ENCODE peak calls at places on chromosomes 16 and 17, in four cellular contexts. X is tibial artery, I is choroid plexus epithelial cell, E is kidney. R is an unnamed sample.

GRCh38 chr17:80175411-80175810 is 5.6 kb downstream of the CARD14 start:
- DNase-seq in X (no peak), I (no peak), E (peak), R (peak)

GRCh38 chr16:12522334-12522733 is 281.4 kb downstream of the CPPED1 start:
- DNase-seq in X (no peak), I (no peak), E (no peak), R (no peak)

GRCh38 chr16:19382084-19382801 is 35.4 kb upstream of the TMC5 start:
- DNase-seq in X (no peak), I (no peak), E (no peak), R (no peak)

GRCh38 chr16:2933701-2934100 is 22.0 kb downstream of the FLYWCH1 start:
- DNase-seq in X (no peak), I (no peak), E (no peak), R (no peak)

GRCh38 chr17:67128700-67129099 is 84.3 kb downstream of the CACNG1 start:
- DNase-seq in X (no peak), I (no peak), E (no peak), R (no peak)

GRCh38 chr17:50943575-50943933 is 77.4 kb upstream of the TOB1 start:
- DNase-seq in X (no peak), I (no peak), E (peak), R (no peak)

GRCh38 chr17:80835816-80836657 is 155.6 kb upstream of the CHMP6 start:
- DNase-seq in X (no peak), I (no peak), E (peak), R (no peak)

GRCh38 chr17:40168262-40168832 is 8.9 kb upstream of the RAPGEFL1 start:
- DNase-seq in X (no peak), I (peak), E (no peak), R (peak)

GRCh38 chr17:80986816-80987480 is 4.7 kb upstream of the CHMP6 start:
- DNase-seq in X (peak), I (no peak), E (no peak), R (no peak)

GRCh38 chr16:83967838-83968482 is at the start of gene NECAB2:
- DNase-seq in X (no peak), I (peak), E (peak), R (peak)

GRCh38 chr17:72250206-72250605 is 129.4 kb downstream of the SOX9 start:
- DNase-seq in X (no peak), I (no peak), E (no peak), R (no peak)

GRCh38 chr16:85173077-85173980 is 61.1 kb upstream of the CIBAR2 start:
- DNase-seq in X (no peak), I (peak), E (peak), R (peak)

GRCh38 chr17:28949185-28950016 is 1.9 kb downstream of the PHF12 start:
- DNase-seq in X (peak), I (peak), E (peak), R (peak)

GRCh38 chr16:81810894-81811538 is 31.9 kb downstream of the PLCG2 start:
- DNase-seq in X (no peak), I (no peak), E (no peak), R (no peak)

GRCh38 chr16:89695086-89695874 is 6.2 kb downstream of the SPATA2L start:
- DNase-seq in X (no peak), I (no peak), E (peak), R (no peak)

GRCh38 chr16:10990378-10990777 is 46.0 kb downstream of the CLEC16A start:
- DNase-seq in X (no peak), I (no peak), E (no peak), R (no peak)

GRCh38 chr16:14562691-14563491 is 67.2 kb downstream of the PARN start:
- DNase-seq in X (peak), I (no peak), E (no peak), R (peak)

GRCh38 chr16:76932541-76933211 is 258.3 kb upstream of the MON1B start:
- DNase-seq in X (no peak), I (peak), E (no peak), R (peak)

GRCh38 chr16:75267631-75268264 is 16.3 kb upstream of the BCAR1 start:
- DNase-seq in X (no peak), I (peak), E (peak), R (peak)

GRCh38 chr17:41537614-41537954 is 9.5 kb upstream of the KRT19 start:
- DNase-seq in X (no peak), I (no peak), E (no peak), R (no peak)

GRCh38 chr16:57349212-57350031 is 9.2 kb upstream of the CCL22 start:
- DNase-seq in X (no peak), I (no peak), E (no peak), R (no peak)

GRCh38 chr17:16287563-16288027 is 65.7 kb downstream of the CENPV start:
- DNase-seq in X (no peak), I (peak), E (no peak), R (peak)

GRCh38 chr17:41325611-41326010 is 10.1 kb upstream of the KRTAP17-1 start:
- DNase-seq in X (no peak), I (no peak), E (no peak), R (no peak)

GRCh38 chr16:50640919-50641817 is 39.9 kb downstream of the SNX20 start:
- DNase-seq in X (no peak), I (no peak), E (no peak), R (no peak)

GRCh38 chr17:16281351-16281750 is 64.3 kb downstream of the PIGL start:
- DNase-seq in X (no peak), I (peak), E (no peak), R (peak)

GRCh38 chr17:4789701-4789950 is 862 bp downstream of the GLTPD2 start:
- DNase-seq in X (no peak), I (no peak), E (no peak), R (no peak)

GRCh38 chr17:1766382-1767135 is 4.7 kb downstream of the SERPINF1 start:
- DNase-seq in X (peak), I (no peak), E (no peak), R (no peak)

GRCh38 chr16:70470927-70471341 is 16.5 kb downstream of the FCSK start:
- DNase-seq in X (no peak), I (peak), E (no peak), R (no peak)

GRCh38 chr16:1158456-1159324 is 5.8 kb downstream of the CACNA1H start:
- DNase-seq in X (peak), I (no peak), E (peak), R (peak)

GRCh38 chr17:17900615-17901520 is 64.1 kb upstream of the SREBF1 start:
- DNase-seq in X (peak), I (peak), E (peak), R (peak)

GRCh38 chr17:36592316-36592710 is 634 bp downstream of the DHRS11 start:
- DNase-seq in X (no peak), I (peak), E (peak), R (no peak)

GRCh38 chr17:78289802-78290363 is 58.5 kb downstream of the TMEM235 start:
- DNase-seq in X (peak), I (peak), E (peak), R (peak)

GRCh38 chr17:80833952-80834895 is 157.4 kb upstream of the CHMP6 start:
- DNase-seq in X (no peak), I (peak), E (peak), R (peak)

GRCh38 chr17:21459536-21459935 is 83.4 kb downstream of the KCNJ12 start:
- DNase-seq in X (no peak), I (no peak), E (no peak), R (no peak)

GRCh38 chr17:14748036-14748715 is 447.3 kb downstream of the HS3ST3B1 start:
- DNase-seq in X (no peak), I (no peak), E (no peak), R (peak)

GRCh38 chr16:23508589-23509440 is 1.5 kb downstream of the GGA2 start:
- DNase-seq in X (no peak), I (peak), E (no peak), R (peak)

DNA sequence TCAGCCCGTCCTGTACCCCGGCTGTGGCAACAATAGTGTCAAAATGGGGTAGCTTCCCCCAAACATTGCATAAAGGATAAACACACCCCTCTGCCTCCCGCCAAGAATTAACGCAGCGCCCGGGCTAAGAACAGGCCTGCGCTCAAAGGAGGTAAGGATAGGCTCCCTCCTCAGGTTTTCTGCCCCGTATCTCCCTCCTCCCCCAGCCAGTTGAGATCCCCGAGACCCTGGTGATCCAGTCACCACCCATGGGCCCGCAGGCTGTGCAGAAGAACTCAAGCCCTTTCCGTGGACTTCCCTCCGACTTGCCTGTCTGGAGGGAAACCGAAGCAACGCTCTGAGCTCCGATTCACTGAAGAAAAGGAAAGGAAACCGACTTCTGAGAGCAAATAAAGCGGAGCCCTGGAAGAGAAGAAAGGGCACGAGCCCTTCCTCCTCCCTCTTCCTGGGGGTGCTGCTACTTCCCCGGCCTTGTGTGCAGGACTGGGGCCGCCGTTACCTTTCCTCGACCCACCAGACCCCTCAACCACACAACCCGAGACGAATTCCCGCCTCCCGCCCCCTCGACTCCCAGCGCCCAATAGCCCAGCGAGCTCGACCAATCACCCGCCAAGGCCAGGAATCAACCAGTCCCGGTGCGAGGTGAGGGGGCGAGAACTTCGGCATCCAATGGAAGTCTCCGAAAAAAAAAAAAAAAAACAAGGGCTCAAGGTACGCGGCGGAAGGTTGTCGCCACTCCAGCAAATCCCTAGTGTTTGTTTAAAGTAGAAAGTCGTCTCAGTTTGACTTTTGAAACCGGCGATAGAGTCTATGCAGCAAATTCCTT is at the start of gene BRIP1:
- DNase-seq in X (peak), I (peak), E (peak), R (peak)
- H3K4me3 ChIP-seq in X (peak), I (peak), E (peak), R (peak)

DNA sequence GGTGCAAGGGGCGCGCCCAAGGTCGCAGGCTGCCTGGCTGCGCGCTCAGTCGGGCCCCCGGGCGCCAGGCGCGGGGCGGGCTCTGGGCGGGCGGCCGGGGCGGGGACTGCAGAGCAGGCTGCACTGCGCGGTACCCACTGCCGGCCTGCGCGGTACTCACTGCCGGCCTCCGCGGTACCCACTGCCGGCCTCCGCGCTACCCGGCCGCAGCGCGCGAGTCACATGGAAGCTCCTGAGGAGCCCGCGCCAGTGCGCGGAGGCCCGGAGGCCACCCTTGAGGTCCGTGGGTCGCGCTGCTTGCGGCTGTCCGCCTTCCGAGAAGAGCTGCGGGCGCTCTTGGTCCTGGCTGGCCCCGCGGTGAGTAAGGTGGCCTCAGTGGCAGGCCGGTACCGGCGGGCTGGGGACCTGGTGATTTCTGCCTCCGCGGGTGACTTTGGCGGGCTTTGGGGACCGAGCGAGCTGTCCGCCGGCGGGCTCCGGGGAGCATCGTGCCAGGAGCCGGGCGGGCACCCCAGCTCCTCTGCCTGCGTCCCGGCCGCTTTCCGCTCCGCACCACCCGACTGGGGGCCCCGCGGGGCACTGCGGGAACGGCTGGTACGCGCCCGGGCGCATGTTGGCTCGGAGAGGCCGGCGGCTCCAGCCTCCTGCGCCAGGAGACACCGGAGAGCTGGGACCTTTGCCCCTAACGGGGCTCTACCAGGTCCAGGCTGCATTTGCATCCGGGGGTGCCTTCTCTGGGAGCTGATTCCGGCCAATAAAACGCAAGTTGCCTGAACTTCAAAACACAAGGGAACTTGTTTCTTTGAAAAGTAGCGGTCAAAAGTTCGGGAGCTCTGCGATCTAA is at the start of gene SLC47A1:
- DNase-seq in X (no peak), I (no peak), E (peak), R (no peak)
- H3K4me3 ChIP-seq in X (peak), I (peak), E (peak), R (peak)

GRCh38 chr16:4375717-4376116 is 4.1 kb downstream of the VASN start:
- DNase-seq in X (no peak), I (no peak), E (no peak), R (peak)
- H3K4me3 ChIP-seq in X (peak), I (no peak), E (no peak), R (peak)

DNA sequence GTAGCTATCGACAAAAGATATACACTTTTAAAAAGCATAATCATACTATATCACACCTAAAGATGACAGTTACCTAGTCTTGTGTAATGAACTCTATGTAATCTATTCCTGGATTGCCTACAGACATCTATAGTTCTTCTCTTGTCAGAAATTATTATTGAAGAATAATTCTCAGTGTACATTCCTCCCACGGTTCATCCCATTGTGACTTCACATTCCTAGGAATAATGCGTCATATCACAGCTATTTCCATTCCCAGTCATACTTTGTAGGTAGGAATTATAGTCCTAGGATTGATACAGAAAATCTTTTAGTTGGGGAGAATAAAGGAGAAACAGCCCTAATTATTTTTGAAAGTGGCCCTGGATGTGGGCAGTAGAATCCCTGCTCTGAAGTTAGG is 44.0 kb upstream of the ABCC11 start:
- DNase-seq in X (no peak), I (peak), E (no peak), R (no peak)
- H3K4me3 ChIP-seq in X (no peak), I (no peak), E (no peak), R (no peak)

GRCh38 chr16:29876578-29877249 is 13.7 kb upstream of the CDIPT start:
- DNase-seq in X (no peak), I (no peak), E (no peak), R (no peak)

GRCh38 chr16:29876186-29876577 is 13.2 kb upstream of the CDIPT start:
- DNase-seq in X (no peak), I (no peak), E (no peak), R (no peak)

GRCh38 chr16:29875206-29875605 is 12.2 kb upstream of the CDIPT start:
- DNase-seq in X (no peak), I (no peak), E (no peak), R (no peak)

GRCh38 chr16:29881050-29881449 is 18.0 kb upstream of the CDIPT start:
- DNase-seq in X (no peak), I (no peak), E (no peak), R (no peak)

GRCh38 chr16:29877266-29877961 is 14.4 kb upstream of the CDIPT start:
- DNase-seq in X (no peak), I (peak), E (no peak), R (peak)
- H3K4me3 ChIP-seq in X (no peak), I (no peak), E (no peak), R (no peak)

DNA sequence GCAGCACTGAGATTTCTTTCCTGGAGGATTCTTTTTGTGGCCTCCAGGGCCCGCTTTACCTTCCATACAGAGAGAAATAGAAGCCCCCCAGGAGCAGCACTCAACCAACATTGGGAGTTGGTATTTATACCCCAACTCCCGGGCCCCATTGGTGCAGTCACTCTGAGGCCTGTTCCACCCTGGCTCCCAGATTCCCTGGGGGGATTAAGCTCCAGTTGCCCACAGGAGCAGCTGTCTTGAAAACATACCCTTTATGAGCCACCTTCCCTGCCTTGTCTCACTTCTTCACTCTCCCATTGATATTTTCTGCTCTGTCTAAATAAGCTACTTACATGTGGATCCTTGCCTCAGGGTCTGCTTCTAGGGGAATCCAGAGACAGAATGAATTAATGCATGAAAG is 167.8 kb downstream of the KATNIP start:
- DNase-seq in X (no peak), I (no peak), E (peak), R (no peak)
- H3K4me3 ChIP-seq in X (no peak), I (no peak), E (no peak), R (no peak)

DNA sequence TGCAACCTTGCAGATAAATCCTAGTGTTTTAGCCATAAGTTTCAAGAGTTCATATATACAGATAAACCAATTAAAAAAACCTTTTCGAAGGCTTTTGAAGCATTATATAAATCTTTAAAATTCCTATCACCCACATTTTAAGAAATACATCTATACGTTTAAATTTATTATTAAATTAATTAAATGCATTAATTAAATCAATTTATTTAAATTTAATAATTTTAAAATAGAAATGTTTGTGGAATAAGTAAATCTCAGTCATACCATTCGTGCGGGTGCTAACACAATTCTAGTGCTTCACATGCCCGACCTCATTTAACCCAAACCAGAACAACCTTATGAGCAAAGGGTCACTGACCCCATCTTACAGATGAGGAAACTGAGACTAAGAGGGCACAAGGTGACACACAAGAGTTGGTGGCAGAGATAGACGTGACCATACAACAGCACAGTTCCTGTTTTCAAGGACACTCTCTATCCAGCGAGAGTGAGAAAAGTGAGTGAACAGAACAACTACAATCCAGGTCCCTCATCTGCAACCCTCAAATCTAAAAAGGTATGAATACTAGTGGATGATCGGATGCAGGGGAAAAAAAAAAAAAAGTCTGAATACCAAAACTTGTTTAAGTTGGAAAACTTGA is 1.4 kb downstream of the NSMCE1 start:
- DNase-seq in X (no peak), I (no peak), E (no peak), R (no peak)
- H3K4me3 ChIP-seq in X (no peak), I (no peak), E (no peak), R (no peak)

GRCh38 chr17:32320847-32321246 is 21.1 kb downstream of the C17orf75 start:
- DNase-seq in X (no peak), I (no peak), E (no peak), R (no peak)

GRCh38 chr17:32323046-32323445 is 18.9 kb downstream of the C17orf75 start:
- DNase-seq in X (no peak), I (no peak), E (no peak), R (no peak)

GRCh38 chr17:32327911-32328310 is 14.1 kb downstream of the C17orf75 start:
- DNase-seq in X (no peak), I (no peak), E (no peak), R (no peak)

GRCh38 chr17:32319548-32319905 is 22.4 kb downstream of the C17orf75 start:
- DNase-seq in X (peak), I (peak), E (peak), R (peak)

GRCh38 chr17:32323784-32324590 is 18.0 kb downstream of the C17orf75 start:
- DNase-seq in X (no peak), I (peak), E (peak), R (no peak)
- H3K4me3 ChIP-seq in X (no peak), I (peak), E (peak), R (no peak)

GRCh38 chr16:26905336-26905735 is 161.4 kb upstream of the C16orf82 start:
- DNase-seq in X (no peak), I (peak), E (no peak), R (peak)
- H3K4me3 ChIP-seq in X (no peak), I (no peak), E (no peak), R (no peak)